ENCODE peak calls at places on chromosomes 3 and 15, in six cellular contexts. Q, O, D, N, T and S are unnamed samples.

GRCh38 chr3:48599077-48599501 is 4.0 kb upstream of the COL7A1 start:
- DNase-seq in N (no peak), Q (no peak), T (no peak), D (peak; percentile 37), O (no peak), S (no peak)

GRCh38 chr3:73418636-73419035 is 206.1 kb downstream of the PDZRN3 start:
- DNase-seq in D (no peak), O (no peak), Q (no peak), T (no peak), N (no peak), S (no peak)

GRCh38 chr15:34271493-34271892 is 46.7 kb downstream of the EMC4 start:
- DNase-seq in D (no peak), Q (no peak), N (peak; percentile 87), T (no peak), O (no peak), S (peak; percentile 40)

GRCh38 chr3:127478922-127479321 is 111.6 kb downstream of the TPRA1 start:
- DNase-seq in T (no peak), D (no peak), Q (no peak), O (no peak), N (no peak), S (no peak)

GRCh38 chr3:56787784-56788256 is 13.9 kb downstream of the ARHGEF3 start:
- DNase-seq in Q (no peak), T (no peak), O (no peak), D (no peak), N (no peak), S (no peak)

GRCh38 chr3:193869221-193870201 is 266.4 kb upstream of the HES1 start:
- DNase-seq in O (no peak), D (no peak), T (no peak), Q (no peak), N (no peak), S (peak; percentile 96)

GRCh38 chr15:43067717-43068461 is 37.9 kb downstream of the UBR1 start:
- DNase-seq in O (no peak), Q (no peak), T (no peak), N (no peak), D (no peak), S (peak; percentile 12)

GRCh38 chr15:55907797-55908196 is 85.6 kb downstream of the NEDD4 start:
- DNase-seq in Q (no peak), D (no peak), O (no peak), N (peak; percentile 65), T (no peak), S (peak; percentile 28)

GRCh38 chr3:112775011-112775742 is 71.5 kb downstream of the CD200R1L start:
- DNase-seq in D (no peak), N (no peak), T (no peak), O (no peak), Q (no peak), S (no peak)

GRCh38 chr3:88180398-88180999 is 30.7 kb downstream of the C3orf38 start:
- DNase-seq in Q (no peak), O (peak; percentile 25), D (no peak), T (no peak), N (no peak), S (no peak)

GRCh38 chr3:196968233-196969000 is at the start of gene PIGZ:
- DNase-seq in T (no peak), D (no peak), O (peak; percentile 61), Q (peak; percentile 64), N (no peak), S (peak; percentile 71)

GRCh38 chr3:182971637-182972036 is 8.7 kb downstream of the DCUN1D1 start:
- DNase-seq in N (no peak), O (no peak), T (no peak), D (no peak), Q (no peak), S (no peak)

GRCh38 chr3:127151992-127152391 is 40.9 kb upstream of the PRR23E start:
- DNase-seq in O (no peak), Q (no peak), D (no peak), T (no peak), N (no peak), S (no peak)

GRCh38 chr3:187997490-187997889 is 156.5 kb upstream of the LPP start:
- DNase-seq in T (no peak), Q (no peak), O (no peak), D (no peak), N (no peak), S (no peak)

GRCh38 chr3:146469206-146470017 is at the start of gene PLSCR2:
- DNase-seq in O (peak; percentile 80), N (peak; percentile 43), Q (peak; percentile 83), T (peak; percentile 11), D (peak; percentile 81), S (no peak)

GRCh38 chr3:30269751-30270445 is 336.5 kb upstream of the TGFBR2 start:
- DNase-seq in Q (no peak), O (no peak), D (no peak), N (no peak), T (no peak), S (no peak)

GRCh38 chr3:45950686-45951600 is 7.7 kb downstream of the CXCR6 start:
- DNase-seq in Q (no peak), D (no peak), O (no peak), N (no peak), T (no peak), S (no peak)

GRCh38 chr3:83882701-83883100 is 1076.1 kb upstream of the CADM2 start:
- DNase-seq in Q (no peak), N (no peak), O (no peak), D (no peak), T (no peak), S (no peak)

GRCh38 chr3:127680146-127680661 is 7.5 kb downstream of the ABTB1 start:
- DNase-seq in N (peak; percentile 5), T (no peak), D (peak; percentile 21), O (no peak), Q (no peak), S (no peak)

GRCh38 chr3:62103531-62103930 is 269.8 kb downstream of the FEZF2 start:
- DNase-seq in D (no peak), N (no peak), T (no peak), Q (no peak), O (no peak), S (no peak)

GRCh38 chr3:127590282-127590592 is 296 bp downstream of the TPRA1 start:
- DNase-seq in O (peak; percentile 59), N (no peak), Q (peak; percentile 35), T (no peak), D (no peak), S (no peak)

GRCh38 chr3:42961633-42962032 is 17.5 kb upstream of the GASK1A start:
- DNase-seq in Q (peak; percentile 37), O (no peak), N (peak; percentile 30), D (no peak), T (no peak), S (peak; percentile 33)

GRCh38 chr3:123332124-123332641 is 116.7 kb downstream of the ADCY5 start:
- DNase-seq in T (no peak), D (peak; percentile 41), N (no peak), O (no peak), Q (no peak), S (no peak)

GRCh38 chr3:55649554-55649953 is 162.4 kb upstream of the WNT5A start:
- DNase-seq in D (no peak), N (no peak), Q (no peak), O (no peak), T (no peak), S (no peak)

GRCh38 chr15:57994468-57995154 is 70.9 kb downstream of the ALDH1A2 start:
- DNase-seq in O (no peak), T (no peak), Q (no peak), D (no peak), N (no peak), S (no peak)

GRCh38 chr3:120424506-120424905 is 26.3 kb downstream of the FSTL1 start:
- DNase-seq in T (no peak), Q (no peak), N (no peak), D (no peak), O (no peak), S (no peak)

GRCh38 chr3:120423432-120423831 is 27.4 kb downstream of the FSTL1 start:
- DNase-seq in N (no peak), D (no peak), Q (no peak), T (no peak), O (no peak), S (no peak)

GRCh38 chr3:120427201-120427600 is 23.6 kb downstream of the FSTL1 start:
- DNase-seq in Q (no peak), D (no peak), T (no peak), N (no peak), O (no peak), S (no peak)

GRCh38 chr3:120425877-120426276 is 24.9 kb downstream of the FSTL1 start:
- DNase-seq in O (no peak), T (no peak), Q (no peak), D (no peak), N (peak; percentile 65), S (no peak)

GRCh38 chr3:120425196-120425595 is 25.6 kb downstream of the FSTL1 start:
- DNase-seq in N (no peak), Q (no peak), T (no peak), D (no peak), O (no peak), S (no peak)
- TF ChIP-seq POLR2A in N (no peak), Q (no peak), T (no peak), D (no peak), O (no peak), S (no peak)

GRCh38 chr15:35540885-35541284 is 5.1 kb downstream of the DPH6 start:
- DNase-seq in T (no peak), Q (no peak), D (no peak), N (no peak), O (no peak), S (no peak)
- TF ChIP-seq POLR2A in T (no peak), Q (no peak), D (no peak), N (no peak), O (no peak), S (no peak)

GRCh38 chr15:98651581-98652220 is 3.4 kb downstream of the IGF1R start:
- DNase-seq in Q (no peak), D (no peak), N (no peak), T (no peak), O (no peak), S (no peak)

GRCh38 chr15:98650871-98651481 is 2.6 kb downstream of the IGF1R start:
- DNase-seq in Q (peak; percentile 16), O (no peak), T (no peak), N (peak; percentile 35), D (no peak), S (no peak)

GRCh38 chr15:98649621-98649995 is 1.3 kb downstream of the IGF1R start:
- DNase-seq in D (peak; percentile 70), N (peak; percentile 51), T (no peak), O (peak; percentile 30), Q (peak; percentile 52), S (no peak)

GRCh38 chr15:98648654-98649537 is 557 bp downstream of the IGF1R start:
- DNase-seq in D (peak; percentile 67), O (peak; percentile 35), Q (peak; percentile 49), T (no peak), N (peak; percentile 59), S (no peak)

GRCh38 chr15:98649996-98650870 is 1.9 kb downstream of the IGF1R start:
- DNase-seq in O (no peak), T (no peak), D (no peak), N (peak; percentile 42), Q (peak; percentile 30), S (no peak)
- TF ChIP-seq POLR2A in O (no peak), T (no peak), D (no peak), N (peak; percentile 65), Q (peak; percentile 21), S (no peak)

DNA sequence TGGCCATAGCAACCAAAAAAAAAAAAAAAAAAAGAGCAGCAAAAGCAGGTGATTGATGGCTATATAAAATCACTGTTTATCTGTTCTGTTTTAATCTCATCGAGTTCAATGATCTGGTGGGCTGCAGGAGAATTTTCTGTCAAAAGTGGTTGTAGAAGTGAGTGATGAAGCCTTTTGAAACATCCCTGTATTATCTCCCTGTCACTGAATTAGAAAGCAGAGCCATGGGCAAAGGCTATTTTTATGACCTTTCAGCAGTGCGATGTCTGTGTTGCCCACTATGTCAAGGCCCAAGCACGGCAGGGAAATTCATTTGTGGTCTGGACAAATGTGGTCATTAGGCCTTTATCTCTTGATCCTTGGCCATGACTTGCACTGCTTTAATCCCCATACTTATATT is 59.9 kb downstream of the OTOL1 start:
- DNase-seq in O (no peak), Q (no peak), T (no peak), D (no peak), N (no peak), S (no peak)
- TF ChIP-seq POLR2A in O (no peak), Q (no peak), T (no peak), D (no peak), N (no peak), S (no peak)